ENCODE peak calls at places on chromosomes 1 and 21, in six cellular contexts. One of them, this sample, is unnamed.

GRCh38 chr1:25442178-25442577 is 11.5 kb downstream of the MACO1 start:
- DNase-seq in activated CD4-positive, CD25-positive, alpha-beta regulatory T cell treated with anti-CD3 and anti-CD28 coated beads, Interleukin-2, amount 50 U/mL, for 72 hours: no peak
- DNase-seq in cardiac muscle cell: no peak
- DNase-seq in stimulated activated CD4-positive, alpha-beta T cell treated with anti-CD3 and anti-CD28 coated beads, Interleukin-1b, Interleukin-23, amount 100 ng/mL, for 4 hours: no peak
- DNase-seq in mucosa of descending colon: no peak
- DNase-seq in GDM1: no peak
- DNase-seq in this sample: peak; percentile 13

GRCh38 chr1:60697204-60697994 is 385.0 kb upstream of the NFIA start:
- DNase-seq in activated CD4-positive, CD25-positive, alpha-beta regulatory T cell treated with anti-CD3 and anti-CD28 coated beads, Interleukin-2, amount 50 U/mL, for 72 hours: no peak
- DNase-seq in cardiac muscle cell: no peak
- DNase-seq in stimulated activated CD4-positive, alpha-beta T cell treated with anti-CD3 and anti-CD28 coated beads, Interleukin-1b, Interleukin-23, amount 100 ng/mL, for 4 hours: no peak
- DNase-seq in mucosa of descending colon: no peak
- DNase-seq in GDM1: no peak
- DNase-seq in this sample: no peak

GRCh38 chr1:43789604-43790288 is 82.4 kb downstream of the ST3GAL3 start:
- DNase-seq in activated CD4-positive, CD25-positive, alpha-beta regulatory T cell treated with anti-CD3 and anti-CD28 coated beads, Interleukin-2, amount 50 U/mL, for 72 hours: no peak
- DNase-seq in cardiac muscle cell: no peak
- DNase-seq in stimulated activated CD4-positive, alpha-beta T cell treated with anti-CD3 and anti-CD28 coated beads, Interleukin-1b, Interleukin-23, amount 100 ng/mL, for 4 hours: no peak
- DNase-seq in mucosa of descending colon: no peak
- DNase-seq in GDM1: no peak
- DNase-seq in this sample: no peak

GRCh38 chr21:36193200-36193599 is 36.6 kb downstream of the DOP1B start:
- DNase-seq in activated CD4-positive, CD25-positive, alpha-beta regulatory T cell treated with anti-CD3 and anti-CD28 coated beads, Interleukin-2, amount 50 U/mL, for 72 hours: no peak
- DNase-seq in cardiac muscle cell: no peak
- DNase-seq in stimulated activated CD4-positive, alpha-beta T cell treated with anti-CD3 and anti-CD28 coated beads, Interleukin-1b, Interleukin-23, amount 100 ng/mL, for 4 hours: no peak
- DNase-seq in mucosa of descending colon: no peak
- DNase-seq in GDM1: no peak
- DNase-seq in this sample: peak; percentile 43

GRCh38 chr1:188386666-188387065 is 1557.9 kb downstream of the PLA2G4A start:
- DNase-seq in activated CD4-positive, CD25-positive, alpha-beta regulatory T cell treated with anti-CD3 and anti-CD28 coated beads, Interleukin-2, amount 50 U/mL, for 72 hours: no peak
- DNase-seq in cardiac muscle cell: no peak
- DNase-seq in stimulated activated CD4-positive, alpha-beta T cell treated with anti-CD3 and anti-CD28 coated beads, Interleukin-1b, Interleukin-23, amount 100 ng/mL, for 4 hours: no peak
- DNase-seq in mucosa of descending colon: no peak
- DNase-seq in GDM1: no peak
- DNase-seq in this sample: no peak

GRCh38 chr1:117967900-117968299 is 38.4 kb downstream of the WDR3 start:
- DNase-seq in activated CD4-positive, CD25-positive, alpha-beta regulatory T cell treated with anti-CD3 and anti-CD28 coated beads, Interleukin-2, amount 50 U/mL, for 72 hours: no peak
- DNase-seq in cardiac muscle cell: peak; percentile 2
- DNase-seq in stimulated activated CD4-positive, alpha-beta T cell treated with anti-CD3 and anti-CD28 coated beads, Interleukin-1b, Interleukin-23, amount 100 ng/mL, for 4 hours: no peak
- DNase-seq in mucosa of descending colon: no peak
- DNase-seq in GDM1: no peak
- DNase-seq in this sample: no peak

GRCh38 chr1:199087081-199087614 is 448.3 kb downstream of the PTPRC start:
- DNase-seq in activated CD4-positive, CD25-positive, alpha-beta regulatory T cell treated with anti-CD3 and anti-CD28 coated beads, Interleukin-2, amount 50 U/mL, for 72 hours: no peak
- DNase-seq in cardiac muscle cell: no peak
- DNase-seq in stimulated activated CD4-positive, alpha-beta T cell treated with anti-CD3 and anti-CD28 coated beads, Interleukin-1b, Interleukin-23, amount 100 ng/mL, for 4 hours: no peak
- DNase-seq in mucosa of descending colon: no peak
- DNase-seq in GDM1: no peak
- DNase-seq in this sample: no peak

GRCh38 chr1:117759535-117759934 is 153.7 kb downstream of the TENT5C start:
- DNase-seq in activated CD4-positive, CD25-positive, alpha-beta regulatory T cell treated with anti-CD3 and anti-CD28 coated beads, Interleukin-2, amount 50 U/mL, for 72 hours: no peak
- DNase-seq in cardiac muscle cell: no peak
- DNase-seq in stimulated activated CD4-positive, alpha-beta T cell treated with anti-CD3 and anti-CD28 coated beads, Interleukin-1b, Interleukin-23, amount 100 ng/mL, for 4 hours: no peak
- DNase-seq in mucosa of descending colon: no peak
- DNase-seq in GDM1: no peak
- DNase-seq in this sample: no peak

GRCh38 chr1:16318544-16318943 is 33.7 kb downstream of the FBXO42 start:
- DNase-seq in activated CD4-positive, CD25-positive, alpha-beta regulatory T cell treated with anti-CD3 and anti-CD28 coated beads, Interleukin-2, amount 50 U/mL, for 72 hours: no peak
- DNase-seq in cardiac muscle cell: no peak
- DNase-seq in stimulated activated CD4-positive, alpha-beta T cell treated with anti-CD3 and anti-CD28 coated beads, Interleukin-1b, Interleukin-23, amount 100 ng/mL, for 4 hours: no peak
- DNase-seq in mucosa of descending colon: peak; percentile 16
- DNase-seq in GDM1: no peak
- DNase-seq in this sample: no peak

GRCh38 chr1:203528976-203529375 is 35.0 kb downstream of the OPTC start:
- DNase-seq in activated CD4-positive, CD25-positive, alpha-beta regulatory T cell treated with anti-CD3 and anti-CD28 coated beads, Interleukin-2, amount 50 U/mL, for 72 hours: no peak
- DNase-seq in cardiac muscle cell: no peak
- DNase-seq in stimulated activated CD4-positive, alpha-beta T cell treated with anti-CD3 and anti-CD28 coated beads, Interleukin-1b, Interleukin-23, amount 100 ng/mL, for 4 hours: no peak
- DNase-seq in mucosa of descending colon: no peak
- DNase-seq in GDM1: no peak
- DNase-seq in this sample: no peak

GRCh38 chr1:159922499-159923202 is 2.7 kb downstream of the TAGLN2 start:
- DNase-seq in activated CD4-positive, CD25-positive, alpha-beta regulatory T cell treated with anti-CD3 and anti-CD28 coated beads, Interleukin-2, amount 50 U/mL, for 72 hours: no peak
- DNase-seq in cardiac muscle cell: no peak
- DNase-seq in stimulated activated CD4-positive, alpha-beta T cell treated with anti-CD3 and anti-CD28 coated beads, Interleukin-1b, Interleukin-23, amount 100 ng/mL, for 4 hours: no peak
- DNase-seq in mucosa of descending colon: peak; percentile 69
- DNase-seq in GDM1: no peak
- DNase-seq in this sample: no peak

GRCh38 chr1:29245261-29245660 is 8.9 kb downstream of the PTPRU start:
- DNase-seq in activated CD4-positive, CD25-positive, alpha-beta regulatory T cell treated with anti-CD3 and anti-CD28 coated beads, Interleukin-2, amount 50 U/mL, for 72 hours: no peak
- DNase-seq in cardiac muscle cell: no peak
- DNase-seq in stimulated activated CD4-positive, alpha-beta T cell treated with anti-CD3 and anti-CD28 coated beads, Interleukin-1b, Interleukin-23, amount 100 ng/mL, for 4 hours: no peak
- DNase-seq in mucosa of descending colon: no peak
- DNase-seq in GDM1: no peak
- DNase-seq in this sample: no peak

GRCh38 chr1:99590578-99591209 is 55.2 kb upstream of the PALMD start:
- DNase-seq in activated CD4-positive, CD25-positive, alpha-beta regulatory T cell treated with anti-CD3 and anti-CD28 coated beads, Interleukin-2, amount 50 U/mL, for 72 hours: no peak
- DNase-seq in cardiac muscle cell: no peak
- DNase-seq in stimulated activated CD4-positive, alpha-beta T cell treated with anti-CD3 and anti-CD28 coated beads, Interleukin-1b, Interleukin-23, amount 100 ng/mL, for 4 hours: no peak
- DNase-seq in mucosa of descending colon: peak; percentile 17
- DNase-seq in GDM1: no peak
- DNase-seq in this sample: peak; percentile 19

GRCh38 chr21:42021751-42022430 is 11.7 kb upstream of the ZBTB21 start:
- DNase-seq in activated CD4-positive, CD25-positive, alpha-beta regulatory T cell treated with anti-CD3 and anti-CD28 coated beads, Interleukin-2, amount 50 U/mL, for 72 hours: no peak
- DNase-seq in cardiac muscle cell: no peak
- DNase-seq in stimulated activated CD4-positive, alpha-beta T cell treated with anti-CD3 and anti-CD28 coated beads, Interleukin-1b, Interleukin-23, amount 100 ng/mL, for 4 hours: no peak
- DNase-seq in mucosa of descending colon: no peak
- DNase-seq in GDM1: no peak
- DNase-seq in this sample: no peak

GRCh38 chr1:179996099-179996498 is 41.5 kb downstream of the CEP350 start:
- DNase-seq in activated CD4-positive, CD25-positive, alpha-beta regulatory T cell treated with anti-CD3 and anti-CD28 coated beads, Interleukin-2, amount 50 U/mL, for 72 hours: no peak
- DNase-seq in cardiac muscle cell: no peak
- DNase-seq in stimulated activated CD4-positive, alpha-beta T cell treated with anti-CD3 and anti-CD28 coated beads, Interleukin-1b, Interleukin-23, amount 100 ng/mL, for 4 hours: no peak
- DNase-seq in mucosa of descending colon: no peak
- DNase-seq in GDM1: no peak
- DNase-seq in this sample: no peak

GRCh38 chr1:18580087-18580486 is 50.6 kb upstream of the PAX7 start:
- DNase-seq in activated CD4-positive, CD25-positive, alpha-beta regulatory T cell treated with anti-CD3 and anti-CD28 coated beads, Interleukin-2, amount 50 U/mL, for 72 hours: no peak
- DNase-seq in cardiac muscle cell: no peak
- DNase-seq in stimulated activated CD4-positive, alpha-beta T cell treated with anti-CD3 and anti-CD28 coated beads, Interleukin-1b, Interleukin-23, amount 100 ng/mL, for 4 hours: no peak
- DNase-seq in mucosa of descending colon: no peak
- DNase-seq in GDM1: no peak
- DNase-seq in this sample: no peak